ENCODE peak calls at places on chromosomes 5 and 9, in five cellular contexts. One of them, this sample, is unnamed.

GRCh38 chr5:109921735-109922395 is 232.1 kb downstream of the MAN2A1 start:
- DNase-seq in stimulated activated effector memory CD8-positive, alpha-beta T cell treated with anti-CD3 and anti-CD28 coated beads, Interleukin-12 subunit alpha, Interleukin-12 subunit beta, amount 100 ng/mL, for 72 hours: no peak
- DNase-seq in hippocampal formation: no peak
- DNase-seq in activated naive CD8-positive, alpha-beta T cell treated with anti-CD3 and anti-CD28 coated beads for 36 hours: peak
- DNase-seq in T1000: no peak
- DNase-seq in this sample: no peak

GRCh38 chr9:137973829-137974416 is 96.3 kb downstream of the CACNA1B start:
- DNase-seq in stimulated activated effector memory CD8-positive, alpha-beta T cell treated with anti-CD3 and anti-CD28 coated beads, Interleukin-12 subunit alpha, Interleukin-12 subunit beta, amount 100 ng/mL, for 72 hours: no peak
- DNase-seq in hippocampal formation: no peak
- DNase-seq in activated naive CD8-positive, alpha-beta T cell treated with anti-CD3 and anti-CD28 coated beads for 36 hours: no peak
- DNase-seq in T1000: no peak
- DNase-seq in this sample: no peak

GRCh38 chr9:18043978-18044377 is 430.0 kb upstream of the ADAMTSL1 start:
- DNase-seq in stimulated activated effector memory CD8-positive, alpha-beta T cell treated with anti-CD3 and anti-CD28 coated beads, Interleukin-12 subunit alpha, Interleukin-12 subunit beta, amount 100 ng/mL, for 72 hours: no peak
- DNase-seq in hippocampal formation: no peak
- DNase-seq in activated naive CD8-positive, alpha-beta T cell treated with anti-CD3 and anti-CD28 coated beads for 36 hours: no peak
- DNase-seq in T1000: no peak
- DNase-seq in this sample: no peak

GRCh38 chr9:13274901-13275641 is 4.4 kb downstream of the MPDZ start:
- DNase-seq in stimulated activated effector memory CD8-positive, alpha-beta T cell treated with anti-CD3 and anti-CD28 coated beads, Interleukin-12 subunit alpha, Interleukin-12 subunit beta, amount 100 ng/mL, for 72 hours: no peak
- DNase-seq in hippocampal formation: no peak
- DNase-seq in activated naive CD8-positive, alpha-beta T cell treated with anti-CD3 and anti-CD28 coated beads for 36 hours: no peak
- DNase-seq in T1000: no peak
- DNase-seq in this sample: peak

GRCh38 chr5:119378075-119378699 is 22.4 kb downstream of the TNFAIP8 start:
- DNase-seq in stimulated activated effector memory CD8-positive, alpha-beta T cell treated with anti-CD3 and anti-CD28 coated beads, Interleukin-12 subunit alpha, Interleukin-12 subunit beta, amount 100 ng/mL, for 72 hours: peak
- DNase-seq in hippocampal formation: no peak
- DNase-seq in activated naive CD8-positive, alpha-beta T cell treated with anti-CD3 and anti-CD28 coated beads for 36 hours: no peak
- DNase-seq in T1000: no peak
- DNase-seq in this sample: peak

GRCh38 chr9:121261107-121261460 is 6.9 kb upstream of the GSN start:
- DNase-seq in stimulated activated effector memory CD8-positive, alpha-beta T cell treated with anti-CD3 and anti-CD28 coated beads, Interleukin-12 subunit alpha, Interleukin-12 subunit beta, amount 100 ng/mL, for 72 hours: no peak
- DNase-seq in hippocampal formation: peak
- DNase-seq in activated naive CD8-positive, alpha-beta T cell treated with anti-CD3 and anti-CD28 coated beads for 36 hours: no peak
- DNase-seq in T1000: no peak
- DNase-seq in this sample: no peak

GRCh38 chr9:116700882-116701836 is 14.1 kb downstream of the TRIM32 start:
- DNase-seq in stimulated activated effector memory CD8-positive, alpha-beta T cell treated with anti-CD3 and anti-CD28 coated beads, Interleukin-12 subunit alpha, Interleukin-12 subunit beta, amount 100 ng/mL, for 72 hours: no peak
- DNase-seq in hippocampal formation: no peak
- DNase-seq in activated naive CD8-positive, alpha-beta T cell treated with anti-CD3 and anti-CD28 coated beads for 36 hours: no peak
- DNase-seq in T1000: no peak
- DNase-seq in this sample: no peak

GRCh38 chr9:138006576-138007233 is 129.1 kb downstream of the CACNA1B start:
- DNase-seq in stimulated activated effector memory CD8-positive, alpha-beta T cell treated with anti-CD3 and anti-CD28 coated beads, Interleukin-12 subunit alpha, Interleukin-12 subunit beta, amount 100 ng/mL, for 72 hours: no peak
- DNase-seq in hippocampal formation: no peak
- DNase-seq in activated naive CD8-positive, alpha-beta T cell treated with anti-CD3 and anti-CD28 coated beads for 36 hours: no peak
- DNase-seq in T1000: no peak
- DNase-seq in this sample: no peak

GRCh38 chr9:126558051-126558665 is 55.6 kb upstream of the LMX1B start:
- DNase-seq in stimulated activated effector memory CD8-positive, alpha-beta T cell treated with anti-CD3 and anti-CD28 coated beads, Interleukin-12 subunit alpha, Interleukin-12 subunit beta, amount 100 ng/mL, for 72 hours: peak
- DNase-seq in hippocampal formation: peak
- DNase-seq in activated naive CD8-positive, alpha-beta T cell treated with anti-CD3 and anti-CD28 coated beads for 36 hours: peak
- DNase-seq in T1000: peak
- DNase-seq in this sample: peak

GRCh38 chr5:79512692-79513518 is 1.0 kb downstream of the HOMER1 start:
- DNase-seq in stimulated activated effector memory CD8-positive, alpha-beta T cell treated with anti-CD3 and anti-CD28 coated beads, Interleukin-12 subunit alpha, Interleukin-12 subunit beta, amount 100 ng/mL, for 72 hours: peak
- DNase-seq in hippocampal formation: no peak
- DNase-seq in activated naive CD8-positive, alpha-beta T cell treated with anti-CD3 and anti-CD28 coated beads for 36 hours: no peak
- DNase-seq in T1000: no peak
- DNase-seq in this sample: no peak

GRCh38 chr5:82812575-82812974 is 264.6 kb downstream of the TMEM167A start:
- DNase-seq in stimulated activated effector memory CD8-positive, alpha-beta T cell treated with anti-CD3 and anti-CD28 coated beads, Interleukin-12 subunit alpha, Interleukin-12 subunit beta, amount 100 ng/mL, for 72 hours: no peak
- DNase-seq in hippocampal formation: no peak
- DNase-seq in activated naive CD8-positive, alpha-beta T cell treated with anti-CD3 and anti-CD28 coated beads for 36 hours: no peak
- DNase-seq in T1000: no peak
- DNase-seq in this sample: peak

GRCh38 chr5:158609328-158609727 is 490.4 kb downstream of the EBF1 start:
- DNase-seq in stimulated activated effector memory CD8-positive, alpha-beta T cell treated with anti-CD3 and anti-CD28 coated beads, Interleukin-12 subunit alpha, Interleukin-12 subunit beta, amount 100 ng/mL, for 72 hours: no peak
- DNase-seq in hippocampal formation: no peak
- DNase-seq in activated naive CD8-positive, alpha-beta T cell treated with anti-CD3 and anti-CD28 coated beads for 36 hours: no peak
- DNase-seq in T1000: no peak
- DNase-seq in this sample: no peak